ENCODE peak calls at places on chromosomes 16 and 17, in ten cellular contexts. N, V, J, Y, F, B, S, Q, K and O are unnamed samples.

GRCh38 chr16:24731722-24732419 is 2.4 kb downstream of the TNRC6A start:
- DNase-seq in N (no peak), V (no peak), J (no peak), Y (peak; percentile 57), F (no peak), B (no peak), S (no peak), Q (peak; percentile 25), K (no peak), O (no peak)

GRCh38 chr17:58232707-58233156 is 5.7 kb upstream of the LPO start:
- DNase-seq in N (no peak), V (peak; percentile 88), J (peak; percentile 94), Y (no peak), F (no peak), B (no peak), S (no peak), Q (no peak), K (peak; percentile 90), O (peak; percentile 36)

GRCh38 chr17:59434429-59434828 is 103.0 kb downstream of the YPEL2 start:
- DNase-seq in N (no peak), V (no peak), J (no peak), Y (no peak), F (no peak), B (no peak), S (no peak), Q (no peak), K (no peak), O (no peak)

GRCh38 chr16:81831722-81832126 is 52.6 kb downstream of the PLCG2 start:
- DNase-seq in N (no peak), V (no peak), J (peak; percentile 76), Y (peak; percentile 16), F (peak; percentile 70), B (no peak), S (no peak), Q (no peak), K (peak; percentile 43), O (no peak)

GRCh38 chr16:69017036-69017783 is 88.2 kb upstream of the HAS3 start:
- DNase-seq in N (no peak), V (peak; percentile 50), J (no peak), Y (no peak), F (no peak), B (peak; percentile 56), S (no peak), Q (no peak), K (peak; percentile 14), O (peak; percentile 30)

GRCh38 chr16:86930663-86931062 is 352.3 kb downstream of the FOXL1 start:
- DNase-seq in N (no peak), V (no peak), J (no peak), Y (no peak), F (no peak), B (no peak), S (no peak), Q (no peak), K (no peak), O (no peak)

GRCh38 chr16:86922311-86922710 is 344.0 kb downstream of the FOXL1 start:
- DNase-seq in N (no peak), V (no peak), J (no peak), Y (no peak), F (no peak), B (no peak), S (no peak), Q (no peak), K (no peak), O (no peak)

GRCh38 chr17:72411124-72411563 is 290.3 kb downstream of the SOX9 start:
- DNase-seq in N (no peak), V (no peak), J (no peak), Y (peak; percentile 59), F (no peak), B (no peak), S (no peak), Q (no peak), K (no peak), O (no peak)

GRCh38 chr16:30139895-30140481 is 17.0 kb upstream of the MAPK3 start:
- DNase-seq in N (no peak), V (no peak), J (no peak), Y (no peak), F (no peak), B (no peak), S (no peak), Q (no peak), K (no peak), O (no peak)

GRCh38 chr17:55201609-55201932 is 63.2 kb upstream of the HLF start:
- DNase-seq in N (no peak), V (no peak), J (no peak), Y (no peak), F (no peak), B (no peak), S (no peak), Q (peak; percentile 67), K (no peak), O (no peak)

GRCh38 chr16:66809765-66810164 is 8.4 kb upstream of the TERB1 start:
- DNase-seq in N (no peak), V (no peak), J (no peak), Y (no peak), F (no peak), B (no peak), S (no peak), Q (no peak), K (no peak), O (no peak)

GRCh38 chr17:31488982-31489294 is 97.5 kb downstream of the RAB11FIP4 start:
- DNase-seq in N (no peak), V (no peak), J (no peak), Y (no peak), F (no peak), B (no peak), S (no peak), Q (no peak), K (peak; percentile 44), O (no peak)

GRCh38 chr16:3175157-3176153 is 12.5 kb upstream of the OR1F1 start:
- DNase-seq in N (no peak), V (no peak), J (no peak), Y (no peak), F (no peak), B (peak; percentile 71), S (peak; percentile 53), Q (peak; percentile 32), K (peak; percentile 92), O (peak; percentile 66)

GRCh38 chr16:85781685-85782370 is 17.5 kb downstream of the EMC8 start:
- DNase-seq in N (no peak), V (peak; percentile 43), J (no peak), Y (peak; percentile 75), F (no peak), B (no peak), S (no peak), Q (peak; percentile 87), K (no peak), O (peak; percentile 19)

GRCh38 chr17:47802341-47803022 is 19.1 kb downstream of the OSBPL7 start:
- DNase-seq in N (peak; percentile 77), V (peak; percentile 54), J (no peak), Y (peak; percentile 53), F (peak; percentile 76), B (peak; percentile 92), S (peak; percentile 82), Q (peak; percentile 72), K (peak; percentile 74), O (peak; percentile 32)

GRCh38 chr17:19411641-19412040 is 609 bp downstream of the RNF112 start:
- DNase-seq in N (no peak), V (no peak), J (no peak), Y (no peak), F (no peak), B (no peak), S (no peak), Q (peak; percentile 90), K (no peak), O (no peak)

GRCh38 chr17:73630957-73631595 is 13.2 kb downstream of the SDK2 start:
- DNase-seq in N (no peak), V (no peak), J (no peak), Y (no peak), F (no peak), B (no peak), S (no peak), Q (no peak), K (no peak), O (no peak)

GRCh38 chr17:12229315-12229714 is 208.6 kb downstream of the MAP2K4 start:
- DNase-seq in N (no peak), V (no peak), J (no peak), Y (no peak), F (no peak), B (no peak), S (peak; percentile 25), Q (no peak), K (no peak), O (no peak)

GRCh38 chr16:84086357-84086756 is 30.4 kb downstream of the MBTPS1 start:
- DNase-seq in N (no peak), V (no peak), J (no peak), Y (no peak), F (no peak), B (no peak), S (no peak), Q (no peak), K (no peak), O (no peak)

GRCh38 chr17:10824874-10825273 is 13.0 kb downstream of the PIRT start:
- DNase-seq in N (no peak), V (no peak), J (no peak), Y (no peak), F (no peak), B (no peak), S (no peak), Q (no peak), K (no peak), O (no peak)

GRCh38 chr17:55420067-55420775 is 1.4 kb downstream of the MMD start:
- DNase-seq in N (no peak), V (no peak), J (no peak), Y (no peak), F (peak; percentile 72), B (no peak), S (no peak), Q (peak; percentile 11), K (no peak), O (no peak)

GRCh38 chr17:30450125-30451027 is 26.8 kb upstream of the GOSR1 start:
- DNase-seq in N (no peak), V (peak; percentile 60), J (no peak), Y (no peak), F (no peak), B (peak; percentile 61), S (no peak), Q (no peak), K (no peak), O (no peak)

GRCh38 chr17:19002805-19003542 is 1.6 kb downstream of the FAM83G start:
- DNase-seq in N (no peak), V (peak; percentile 22), J (no peak), Y (no peak), F (no peak), B (no peak), S (peak; percentile 18), Q (no peak), K (no peak), O (no peak)

GRCh38 chr17:16448490-16448889 is 33.1 kb downstream of the TRPV2 start:
- DNase-seq in N (no peak), V (no peak), J (no peak), Y (no peak), F (no peak), B (no peak), S (no peak), Q (no peak), K (no peak), O (no peak)

GRCh38 chr17:29617481-29618271 is 5.0 kb downstream of the CORO6 start:
- DNase-seq in N (peak; percentile 83), V (peak; percentile 68), J (peak; percentile 79), Y (peak; percentile 81), F (peak; percentile 90), B (peak; percentile 85), S (peak; percentile 83), Q (peak; percentile 42), K (peak; percentile 89), O (no peak)

GRCh38 chr16:17313085-17313611 is 157.6 kb downstream of the XYLT1 start:
- DNase-seq in N (no peak), V (peak; percentile 7), J (no peak), Y (peak; percentile 21), F (no peak), B (no peak), S (no peak), Q (peak; percentile 14), K (no peak), O (no peak)

GRCh38 chr16:86825631-86826030 is 247.3 kb downstream of the FOXL1 start:
- DNase-seq in N (no peak), V (no peak), J (no peak), Y (no peak), F (no peak), B (no peak), S (no peak), Q (no peak), K (no peak), O (no peak)

GRCh38 chr16:77951788-77952187 is 70.6 kb upstream of the CLEC3A start:
- DNase-seq in N (peak; percentile 33), V (no peak), J (no peak), Y (no peak), F (no peak), B (peak; percentile 28), S (peak; percentile 50), Q (peak; percentile 57), K (peak; percentile 91), O (no peak)